ENCODE peak calls at places on chromosomes 1 and 21, in four cellular contexts. U is IMR-90, Z is left ventricle myocardium inferior, P is kidney. F is an unnamed sample.

GRCh38 chr1:209411491-209411929 is 172.0 kb upstream of the CAMK1G start:
- DNase-seq in U (peak), Z (no peak), P (no peak), F (no peak)

GRCh38 chr1:36322786-36323635 is 434 bp downstream of the EVA1B start:
- DNase-seq in U (peak), Z (peak), P (peak), F (peak)

GRCh38 chr1:50196081-50196480 is 87.4 kb downstream of the ELAVL4 start:
- DNase-seq in U (no peak), Z (no peak), P (no peak), F (no peak)

GRCh38 chr1:181438013-181438412 is 45.3 kb upstream of the CACNA1E start:
- DNase-seq in U (no peak), Z (no peak), P (no peak), F (no peak)

GRCh38 chr1:165883056-165883455 is 55.6 kb downstream of the UCK2 start:
- DNase-seq in U (no peak), Z (no peak), P (no peak), F (no peak)

GRCh38 chr1:229286099-229286766 is 15.3 kb downstream of the RAB4A start:
- DNase-seq in U (no peak), Z (no peak), P (no peak), F (no peak)

GRCh38 chr21:26127918-26128317 is 42.7 kb downstream of the APP start:
- DNase-seq in U (peak), Z (no peak), P (no peak), F (no peak)

GRCh38 chr1:116990612-116991151 is 10.9 kb upstream of the CD101 start:
- DNase-seq in U (peak), Z (peak), P (no peak), F (no peak)

GRCh38 chr1:94823116-94823515 is 3.0 kb downstream of the SLC44A3 start:
- DNase-seq in U (no peak), Z (no peak), P (no peak), F (no peak)

GRCh38 chr1:112393634-112393976 is 2.4 kb upstream of the CTTNBP2NL start:
- DNase-seq in U (no peak), Z (no peak), P (no peak), F (no peak)

GRCh38 chr1:112390775-112391602 is 5.0 kb upstream of the CTTNBP2NL start:
- DNase-seq in U (peak), Z (peak), P (peak), F (peak)

GRCh38 chr1:112394743-112395062 is 1.3 kb upstream of the CTTNBP2NL start:
- DNase-seq in U (no peak), Z (no peak), P (no peak), F (no peak)

GRCh38 chr1:112389689-112390088 is 6.3 kb upstream of the CTTNBP2NL start:
- DNase-seq in U (no peak), Z (no peak), P (no peak), F (no peak)

GRCh38 chr1:112391603-112391940 is 4.4 kb upstream of the CTTNBP2NL start:
- DNase-seq in U (no peak), Z (no peak), P (no peak), F (no peak)
- H3K4me3 ChIP-seq in U (no peak), Z (peak), P (no peak), F (no peak)

GRCh38 chr1:160711528-160712311 is at the start of gene CD48:
- DNase-seq in U (no peak), Z (no peak), P (no peak), F (no peak)
- H3K4me3 ChIP-seq in U (no peak), Z (peak), P (no peak), F (no peak)

DNA sequence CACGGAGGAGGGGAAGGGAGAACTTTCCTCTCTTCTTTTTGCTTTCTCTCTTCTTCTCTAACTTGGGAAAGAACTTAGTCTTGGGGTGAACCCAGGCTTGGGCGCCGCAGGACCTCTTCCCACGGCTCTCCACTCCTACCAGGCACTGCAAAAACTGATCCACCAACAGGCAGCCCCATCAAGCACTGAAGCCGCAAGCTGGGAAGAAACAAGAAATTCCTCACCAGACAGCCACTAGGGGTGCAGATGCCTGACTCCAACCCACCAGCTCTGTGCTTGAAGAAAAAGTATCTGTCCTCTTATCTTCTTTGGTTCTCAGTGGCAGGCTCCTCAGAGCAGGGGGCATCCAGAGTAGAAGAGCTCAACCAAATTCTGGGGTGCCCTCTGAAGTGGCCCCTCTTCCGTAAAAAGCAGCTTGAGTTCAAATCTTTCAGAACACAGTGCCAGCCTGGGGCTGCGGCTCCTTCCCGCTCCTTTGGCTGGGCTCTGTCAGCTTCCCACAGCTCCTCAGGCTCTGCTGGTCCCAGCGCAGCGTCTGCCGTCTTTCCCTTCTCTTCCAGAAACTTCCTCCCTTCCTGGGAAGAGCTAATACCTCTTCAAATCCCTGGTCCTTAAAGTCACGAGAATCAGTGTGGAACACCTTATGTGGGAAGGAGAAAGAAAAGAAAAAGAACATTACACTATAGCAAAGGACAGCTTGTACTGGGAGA is 2.4 kb downstream of the SLC41A1 start:
- DNase-seq in U (no peak), Z (no peak), P (no peak), F (peak)
- H3K4me3 ChIP-seq in U (no peak), Z (peak), P (no peak), F (no peak)

DNA sequence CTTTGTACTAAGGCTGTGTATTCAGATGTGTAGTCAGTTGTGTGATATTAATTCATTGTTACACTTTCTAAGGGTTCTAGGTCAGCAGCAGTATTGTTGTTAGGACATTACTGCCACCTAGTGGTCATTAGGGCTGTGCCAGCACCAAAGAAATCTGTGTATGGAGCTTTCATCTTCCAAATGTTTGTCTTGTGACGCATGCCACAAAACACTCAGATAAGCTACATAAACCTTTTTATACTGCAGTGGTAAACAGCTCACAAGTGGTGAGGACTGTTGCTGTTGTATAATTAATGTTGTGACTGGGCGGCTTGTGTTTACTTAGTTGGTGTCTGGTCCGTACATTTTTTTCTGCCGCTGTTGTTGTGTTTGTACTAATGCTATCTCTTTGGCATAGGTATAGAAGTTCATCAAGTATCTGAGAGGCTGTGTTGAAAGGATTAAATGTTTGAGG is 51.7 kb downstream of the S1PR1 start:
- DNase-seq in U (peak), Z (peak), P (no peak), F (peak)
- H3K4me3 ChIP-seq in U (no peak), Z (peak), P (no peak), F (no peak)

GRCh38 chr1:236687273-236687672 is 974 bp downstream of the ACTN2 start:
- DNase-seq in U (no peak), Z (no peak), P (no peak), F (peak)

GRCh38 chr1:236685205-236685916 is 938 bp upstream of the ACTN2 start:
- DNase-seq in U (no peak), Z (no peak), P (no peak), F (no peak)

GRCh38 chr1:236685917-236686814 is at the start of gene ACTN2:
- DNase-seq in U (no peak), Z (peak), P (peak), F (peak)

GRCh38 chr1:236688705-236689104 is 2.4 kb downstream of the ACTN2 start:
- DNase-seq in U (no peak), Z (no peak), P (no peak), F (no peak)

GRCh38 chr1:236686815-236687160 is 489 bp downstream of the ACTN2 start:
- DNase-seq in U (no peak), Z (peak), P (peak), F (no peak)
- H3K4me3 ChIP-seq in U (peak), Z (peak), P (no peak), F (peak)

GRCh38 chr1:236063551-236063918 is 1.4 kb downstream of the NID1 start:
- DNase-seq in U (no peak), Z (no peak), P (no peak), F (no peak)
- H3K4me3 ChIP-seq in U (peak), Z (peak), P (peak), F (peak)

DNA sequence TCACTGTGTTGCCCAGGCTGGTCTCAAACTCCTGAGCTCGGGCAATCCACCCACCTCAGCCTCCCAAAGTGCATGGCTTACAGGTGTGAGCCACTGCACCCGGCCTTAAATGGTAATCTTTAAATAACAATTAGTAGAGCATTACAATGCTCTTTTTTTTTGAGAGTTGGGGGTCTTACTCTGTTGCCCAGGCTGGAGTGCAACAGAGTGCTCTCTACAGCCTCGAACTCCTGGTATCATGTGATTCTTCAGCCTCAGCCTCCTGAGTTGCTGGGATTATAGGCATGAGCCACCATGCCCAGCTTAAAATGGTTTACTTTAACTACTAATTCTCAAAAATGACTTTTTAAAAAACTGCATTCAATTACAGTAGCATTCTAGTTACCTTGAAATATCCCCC is 52.2 kb downstream of the PIK3R3 start:
- DNase-seq in U (no peak), Z (no peak), P (no peak), F (no peak)
- H3K4me3 ChIP-seq in U (no peak), Z (no peak), P (no peak), F (no peak)

GRCh38 chr1:8373547-8374270 is 55.8 kb downstream of the SLC45A1 start:
- DNase-seq in U (peak), Z (peak), P (peak), F (peak)
- H3K4me3 ChIP-seq in U (no peak), Z (peak), P (peak), F (no peak)

GRCh38 chr1:157262422-157262821 is 124.2 kb upstream of the ETV3 start:
- DNase-seq in U (no peak), Z (no peak), P (no peak), F (no peak)

DNA sequence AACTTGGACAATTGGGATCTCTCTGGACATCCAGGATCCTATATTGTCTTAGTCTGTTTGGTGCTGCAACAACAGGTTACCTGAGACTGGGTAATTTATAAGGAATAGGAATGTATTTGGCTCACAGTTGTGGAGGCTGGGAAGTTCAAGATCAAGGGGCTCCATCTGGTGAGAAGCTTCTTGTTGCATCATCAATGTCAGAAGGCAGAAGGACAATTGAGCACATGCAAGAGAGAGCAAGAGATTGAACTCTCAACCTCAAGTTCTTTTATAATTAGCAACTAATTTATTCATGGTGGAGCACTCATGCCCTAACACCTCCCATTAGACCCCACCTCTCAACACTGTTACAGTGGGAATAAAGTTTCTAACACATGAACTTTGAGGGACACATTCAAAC is 124.7 kb upstream of the ETV3 start:
- DNase-seq in U (no peak), Z (no peak), P (no peak), F (no peak)
- H3K4me3 ChIP-seq in U (no peak), Z (no peak), P (no peak), F (no peak)

F was measured in H7.